ENCODE peak calls at places on chromosomes 13 and 19, in six cellular contexts. O, D, P, A, N and U are unnamed samples.

GRCh38 chr13:67230774-67231480 is 791 bp upstream of the PCDH9 start:
- DNase-seq in O (no peak), D (peak; percentile 19), P (peak; percentile 45), A (peak; percentile 10), N (peak; percentile 31), U (peak; percentile 72)

GRCh38 chr19:45878043-45878794 is 7.7 kb downstream of the IRF2BP1 start:
- DNase-seq in O (no peak), D (no peak), P (no peak), A (no peak), N (peak; percentile 57), U (no peak)

GRCh38 chr13:74191036-74191809 is 57.0 kb upstream of the KLF12 start:
- DNase-seq in O (no peak), D (no peak), P (no peak), A (no peak), N (peak; percentile 35), U (no peak)

GRCh38 chr19:10601999-10602329 is 14.9 kb upstream of the AP1M2 start:
- DNase-seq in O (no peak), D (no peak), P (no peak), A (no peak), N (no peak), U (peak; percentile 24)

GRCh38 chr13:109755551-109755950 is 30.8 kb downstream of the IRS2 start:
- DNase-seq in O (no peak), D (no peak), P (no peak), A (no peak), N (no peak), U (no peak)

GRCh38 chr13:23567792-23568480 is 2.3 kb upstream of the TNFRSF19 start:
- DNase-seq in O (no peak), D (no peak), P (no peak), A (no peak), N (no peak), U (no peak)

GRCh38 chr13:73056054-73056962 is 2.5 kb upstream of the KLF5 start:
- DNase-seq in O (no peak), D (no peak), P (no peak), A (no peak), N (no peak), U (peak; percentile 69)

GRCh38 chr19:11463391-11463790 is 17.5 kb downstream of the ELAVL3 start:
- DNase-seq in O (no peak), D (no peak), P (no peak), A (no peak), N (peak; percentile 37), U (no peak)

GRCh38 chr13:46495647-46496046 is 57.3 kb upstream of the LRCH1 start:
- DNase-seq in O (no peak), D (no peak), P (no peak), A (no peak), N (no peak), U (no peak)

GRCh38 chr13:28406728-28407266 is 88.1 kb downstream of the FLT1 start:
- DNase-seq in O (no peak), D (no peak), P (no peak), A (no peak), N (no peak), U (no peak)

GRCh38 chr19:15180451-15181390 is 20.1 kb downstream of the NOTCH3 start:
- DNase-seq in O (no peak), D (no peak), P (peak; percentile 65), A (no peak), N (no peak), U (no peak)

GRCh38 chr13:32019612-32020233 is 11.9 kb upstream of the FRY start:
- DNase-seq in O (peak; percentile 21), D (no peak), P (peak; percentile 41), A (no peak), N (peak; percentile 37), U (peak; percentile 51)